ENCODE peak calls at places on chromosomes 5 and 9, in six cellular contexts. G is heart left ventricle, Q is HCT116, Y is IMR-90, I is spleen, Z is uterus. P is an unnamed sample.

GRCh38 chr5:66324357-66324756 is 180.3 kb downstream of the SREK1 start:
- DNase-seq in Q (no peak), I (no peak), G (peak), Y (no peak), Z (no peak), P (no peak)

GRCh38 chr9:135146766-135147472 is 59.5 kb downstream of the OLFM1 start:
- DNase-seq in Z (no peak), I (no peak), Q (no peak), Y (no peak), G (no peak), P (no peak)

GRCh38 chr5:127206320-127207113 is 84.1 kb upstream of the MEGF10 start:
- DNase-seq in Q (peak), Y (peak), Z (no peak), G (no peak), I (no peak), P (no peak)

GRCh38 chr5:7851617-7852289 is 820 bp upstream of the CFAP90 start:
- DNase-seq in Q (no peak), G (no peak), Y (no peak), I (no peak), Z (no peak), P (no peak)

GRCh38 chr9:114413909-114414308 is 26.1 kb upstream of the AKNA start:
- DNase-seq in Q (no peak), Z (no peak), G (no peak), I (no peak), Y (peak), P (no peak)

GRCh38 chr5:108884736-108885135 is 137.0 kb downstream of the FER start:
- DNase-seq in G (no peak), Z (no peak), Y (peak), I (no peak), Q (no peak), P (no peak)

GRCh38 chr5:128300181-128300580 is 216.6 kb downstream of the SLC12A2 start:
- DNase-seq in Q (no peak), Z (no peak), G (no peak), Y (no peak), I (no peak), P (no peak)

GRCh38 chr9:137342482-137342881 is 40.4 kb upstream of the NRARP start:
- DNase-seq in Q (no peak), I (no peak), Z (no peak), Y (no peak), G (no peak), P (no peak)

GRCh38 chr5:79235222-79235577 is 731 bp upstream of the JMY start:
- DNase-seq in G (no peak), Q (no peak), Z (no peak), I (no peak), Y (peak), P (no peak)

GRCh38 chr5:79237735-79238560 is 2.0 kb downstream of the JMY start:
- DNase-seq in I (no peak), G (no peak), Q (no peak), Z (no peak), Y (no peak), P (no peak)

GRCh38 chr5:79236364-79236969 is 536 bp downstream of the JMY start:
- DNase-seq in G (peak), Z (no peak), Q (no peak), Y (peak), I (no peak), P (peak)

GRCh38 chr5:79236970-79237734 is 1.2 kb downstream of the JMY start:
- DNase-seq in Q (no peak), Z (peak), G (peak), I (peak), Y (peak), P (peak)

DNA sequence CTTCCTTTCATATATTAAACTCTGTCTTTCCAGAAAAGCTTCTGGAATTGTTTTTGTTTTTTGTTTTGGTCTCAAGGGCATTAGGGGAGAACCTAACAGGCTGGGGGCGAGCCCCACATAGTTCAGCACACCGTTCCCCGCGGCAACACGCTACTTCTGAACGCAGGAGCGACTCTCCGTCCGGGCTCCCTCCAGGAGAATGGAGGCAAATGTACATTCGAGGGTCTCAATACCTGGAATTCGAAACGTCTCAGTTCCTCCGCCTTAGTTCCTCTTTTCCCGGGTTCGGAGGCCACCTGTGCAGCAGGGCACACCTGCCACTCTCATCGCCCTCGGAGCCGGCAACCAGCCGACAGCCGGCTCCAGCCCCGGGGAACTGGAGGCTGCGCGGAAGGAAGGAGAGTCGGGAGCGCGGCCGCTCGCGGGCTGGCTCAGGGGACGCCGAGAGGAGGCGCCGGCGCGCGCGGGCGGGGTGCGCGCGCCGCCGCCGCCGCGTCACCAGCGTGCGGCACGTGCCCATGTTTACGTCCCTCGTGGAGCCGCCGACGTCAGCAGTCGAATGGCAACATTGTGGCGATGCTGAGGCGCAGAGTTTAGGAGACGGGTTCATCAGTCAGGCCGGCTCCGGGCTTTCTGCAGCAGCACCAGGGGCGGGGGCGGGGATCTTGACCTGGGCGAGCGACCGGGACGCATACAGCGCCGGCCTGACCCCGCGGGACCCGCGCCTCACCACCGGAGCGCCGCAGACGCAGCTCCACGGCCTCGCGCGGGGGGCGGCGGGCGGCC is at the start of gene JMY:
- DNase-seq in Z (peak), Q (peak), Y (peak), G (peak), I (peak), P (peak)
- TF ChIP-seq CTCF in Z (peak), Q (no peak), Y (peak), G (no peak), I (no peak), P (no peak)

DNA sequence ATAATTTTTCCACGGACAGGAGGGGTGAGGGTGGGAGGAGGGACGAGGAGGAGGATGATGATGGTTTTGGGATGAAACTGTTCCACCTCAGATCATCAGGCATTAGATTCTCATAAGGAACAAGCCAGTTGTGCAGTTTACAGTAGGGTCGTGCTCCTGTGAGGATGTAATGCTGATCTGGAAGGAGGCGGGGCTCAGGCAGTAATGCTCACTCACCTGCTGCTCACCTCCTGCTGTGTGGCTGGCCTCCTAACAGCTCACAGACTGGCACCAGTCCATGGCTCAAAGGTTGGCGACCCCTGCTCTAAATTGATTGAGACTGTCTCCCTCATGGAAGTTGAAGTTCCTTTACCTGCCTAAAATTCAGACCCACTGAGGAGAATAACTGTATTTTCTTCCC is 33.2 kb downstream of the ANKRA2 start:
- DNase-seq in Y (no peak), Q (no peak), I (no peak), G (no peak), Z (no peak), P (no peak)
- H3K27ac ChIP-seq in Y (no peak), Q (no peak), I (no peak), G (no peak), Z (no peak), P (no peak)

DNA sequence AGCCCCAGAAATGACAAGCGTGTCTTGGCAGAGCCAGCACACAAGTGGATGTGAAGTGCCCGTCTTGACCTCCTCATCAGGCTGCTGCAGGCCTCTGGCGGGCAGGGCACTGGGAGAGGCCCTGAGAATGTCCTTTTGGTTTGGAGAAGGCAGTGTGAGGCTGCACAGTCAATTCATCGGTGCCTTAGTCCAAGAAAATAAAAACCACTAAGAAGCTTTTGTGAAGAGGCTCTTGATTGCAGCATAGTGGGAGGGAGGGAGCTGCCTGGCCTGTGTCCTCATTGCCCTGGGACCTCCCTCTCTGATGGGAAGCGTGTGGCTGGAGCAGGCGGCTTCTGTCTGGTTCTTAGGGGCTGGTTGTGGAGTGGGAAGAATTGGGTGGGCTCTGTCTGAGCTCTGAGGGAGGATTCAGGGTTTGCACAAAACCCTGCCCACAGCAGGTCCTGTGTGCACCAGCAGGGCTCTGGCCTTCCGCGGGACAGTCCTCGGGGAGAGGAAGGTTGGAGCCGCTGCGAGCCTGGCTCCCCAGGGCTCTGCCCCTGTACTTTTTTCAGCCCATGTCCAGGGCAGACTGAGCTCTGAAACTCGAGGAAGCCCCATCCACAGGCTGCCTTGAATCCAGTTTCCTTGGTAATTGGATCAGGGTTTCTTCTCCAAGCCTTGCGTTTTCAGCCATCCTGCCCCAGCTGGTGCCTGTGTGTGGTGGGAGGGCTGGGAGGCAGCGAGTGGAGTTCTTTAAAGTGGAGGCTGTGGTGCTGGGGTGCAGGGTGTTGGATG is 1.1 kb downstream of the HRCT1 start:
- DNase-seq in Q (no peak), I (no peak), G (peak), Z (peak), Y (peak), P (no peak)
- TF ChIP-seq POLR2A in Q (no peak), I (no peak), G (peak), Z (peak), Y (no peak), P (no peak)

DNA sequence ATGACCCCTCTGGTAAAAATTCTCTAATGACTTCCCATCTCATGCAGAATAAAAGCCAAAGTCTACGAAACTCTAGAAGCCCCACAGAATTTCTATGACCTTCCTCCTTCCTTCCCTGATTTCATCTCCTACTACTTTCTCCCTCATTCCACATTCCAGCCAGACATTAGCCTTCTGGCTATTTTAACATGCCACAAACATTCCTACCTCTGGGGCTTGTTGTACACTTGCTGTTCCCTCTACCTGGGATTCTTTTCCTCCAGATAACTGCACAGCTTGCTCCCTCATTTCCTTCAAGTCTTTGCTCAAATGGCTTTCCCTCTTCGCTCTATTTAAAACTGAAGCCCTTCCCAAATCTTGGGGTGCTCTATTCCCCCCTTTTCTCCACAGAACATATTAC is 60.1 kb downstream of the FBXW11 start:
- DNase-seq in I (no peak), G (no peak), Z (no peak), Q (no peak), Y (no peak), P (no peak)
- TF ChIP-seq CTCF in I (no peak), G (no peak), Z (no peak), Q (no peak), Y (no peak), P (no peak)

GRCh38 chr5:61026004-61026403 is 81.0 kb downstream of the NDUFAF2 start:
- DNase-seq in Q (no peak), I (no peak), Z (no peak), G (no peak), Y (no peak), P (no peak)

GRCh38 chr5:61019642-61020041 is 74.6 kb downstream of the NDUFAF2 start:
- DNase-seq in I (no peak), G (no peak), Y (no peak), Z (no peak), Q (no peak), P (no peak)

GRCh38 chr5:61018102-61018501 is 73.1 kb downstream of the NDUFAF2 start:
- DNase-seq in Z (no peak), Q (no peak), Y (no peak), G (no peak), I (no peak), P (no peak)

GRCh38 chr5:61020415-61020814 is 75.4 kb downstream of the NDUFAF2 start:
- DNase-seq in G (peak), Q (no peak), I (no peak), Z (no peak), Y (peak), P (no peak)

GRCh38 chr5:61023131-61023530 is 78.1 kb downstream of the NDUFAF2 start:
- DNase-seq in Q (no peak), Y (peak), Z (no peak), G (no peak), I (no peak), P (no peak)
- H3K27ac ChIP-seq in Q (no peak), Y (no peak), Z (no peak), G (no peak), I (no peak), P (no peak)

GRCh38 chr9:36833954-36834353 is 200.1 kb downstream of the PAX5 start:
- DNase-seq in G (no peak), Q (no peak), Z (no peak), Y (no peak), I (no peak), P (peak)

GRCh38 chr9:36834736-36835135 is 199.3 kb downstream of the PAX5 start:
- DNase-seq in Z (no peak), I (peak), Q (no peak), Y (no peak), G (no peak), P (no peak)

GRCh38 chr9:36832232-36832795 is 201.8 kb downstream of the PAX5 start:
- DNase-seq in G (no peak), Z (no peak), I (no peak), Q (no peak), Y (no peak), P (no peak)

GRCh38 chr9:36828574-36829141 is 205.4 kb downstream of the PAX5 start:
- DNase-seq in Z (no peak), Q (no peak), I (no peak), Y (no peak), G (no peak), P (no peak)

DNA sequence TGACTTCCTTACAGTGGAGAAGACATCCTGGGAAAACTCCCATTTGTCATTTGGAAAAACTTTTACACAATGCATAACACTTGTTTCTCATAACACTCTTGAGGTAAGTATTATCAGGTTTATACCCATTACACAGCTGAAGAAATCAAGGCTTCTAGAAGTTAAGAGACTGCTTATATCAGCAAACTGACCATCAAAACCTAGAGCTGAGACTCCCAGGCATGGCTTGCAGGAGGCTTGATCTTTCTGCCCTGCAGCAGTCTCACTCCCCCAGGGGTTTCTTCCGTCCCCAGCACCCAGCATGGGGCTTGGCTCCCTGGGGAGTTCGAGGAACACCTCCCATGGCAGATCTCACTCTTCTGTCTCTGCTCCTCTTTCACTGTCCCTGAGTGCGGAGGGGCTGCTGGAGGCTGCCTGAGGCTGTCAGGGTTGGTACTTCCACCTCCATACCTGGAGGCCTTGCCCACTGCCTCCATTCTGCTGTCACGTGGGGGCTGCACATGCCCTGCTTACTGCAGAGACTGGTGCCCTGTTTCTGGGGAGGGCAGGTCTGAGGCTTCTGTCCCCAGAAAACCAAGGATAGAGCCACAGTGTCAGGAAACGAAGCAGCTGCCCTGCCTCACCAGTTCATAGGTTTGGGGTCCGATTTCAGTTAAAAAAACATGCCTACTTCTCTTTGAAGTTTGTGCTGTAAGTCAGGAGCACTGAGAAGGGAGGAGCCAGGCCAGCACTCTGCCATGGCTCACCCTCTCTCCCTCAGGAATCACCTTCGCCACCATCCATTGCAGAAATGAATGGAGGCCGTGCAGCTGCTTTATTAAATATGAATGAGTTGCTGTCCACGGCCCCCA is 202.5 kb downstream of the PAX5 start:
- DNase-seq in Y (no peak), Q (no peak), Z (no peak), I (peak), G (no peak), P (peak)
- TF ChIP-seq POLR2A in Y (no peak), Q (no peak), Z (no peak), I (no peak), G (no peak), P (no peak)

DNA sequence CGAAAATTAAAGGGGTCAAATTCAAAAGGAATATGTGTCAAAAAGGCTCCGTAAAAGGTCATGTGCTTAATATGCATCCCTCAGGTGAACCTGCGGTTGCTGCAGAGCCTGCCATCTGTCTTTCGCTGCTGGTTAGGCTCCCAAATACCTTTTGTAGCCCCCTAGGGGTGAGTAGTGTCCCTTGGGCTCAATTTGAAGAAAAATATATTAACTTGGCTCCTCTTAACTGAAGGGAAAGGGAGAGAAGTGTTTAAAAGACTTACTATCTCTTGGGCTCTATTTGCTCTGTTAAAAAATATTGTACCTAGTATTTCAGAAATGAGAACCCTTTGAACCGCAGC is 176.5 kb upstream of the ADAMTSL1 start:
- DNase-seq in I (no peak), Q (no peak), Y (no peak), Z (no peak), G (no peak), P (no peak)
- TF ChIP-seq CTCF in I (no peak), Q (peak), Y (peak), Z (no peak), G (no peak), P (no peak)

DNA sequence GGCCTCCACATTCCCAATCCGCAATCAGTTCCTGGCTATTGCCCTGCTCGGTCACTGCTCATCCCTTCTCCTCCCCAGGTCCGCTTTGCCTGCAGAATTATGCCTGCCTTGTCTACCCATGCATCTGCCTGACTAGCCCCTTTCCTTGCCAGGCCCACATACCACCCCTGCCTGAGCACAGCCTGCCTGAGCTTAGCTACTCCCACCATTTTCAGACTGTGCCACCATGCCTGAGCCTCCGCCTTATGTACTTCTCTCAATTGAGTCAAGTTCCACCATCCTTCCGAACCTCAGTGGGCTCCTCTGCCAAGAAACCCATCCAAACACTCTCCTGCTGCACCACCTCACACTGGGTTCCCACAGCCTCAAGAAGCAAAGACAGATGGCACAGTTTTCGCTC is 23.3 kb downstream of the P4HA2 start:
- DNase-seq in I (no peak), Q (no peak), Z (no peak), G (no peak), Y (no peak), P (peak)
- H3K27ac ChIP-seq in I (no peak), Q (no peak), Z (no peak), G (no peak), Y (no peak), P (no peak)